ENCODE peak calls at places on chromosomes 6 and 20, in eight cellular contexts. C, Y, X, M, A, Q, G and P are unnamed samples.

GRCh38 chr6:108661430-108661829 is 100.7 kb downstream of the FOXO3 start:
- DNase-seq in C (no peak), Y (no peak), X (no peak), M (no peak), A (no peak), Q (no peak), G (peak), P (no peak)

GRCh38 chr6:169371344-169372144 is 117.9 kb upstream of the THBS2 start:
- DNase-seq in C (no peak), Y (no peak), X (no peak), M (peak), A (no peak), Q (no peak), G (no peak), P (no peak)

GRCh38 chr20:31630187-31630790 is 7.4 kb upstream of the COX4I2 start:
- DNase-seq in C (no peak), Y (no peak), X (no peak), M (no peak), A (no peak), Q (peak), G (no peak), P (no peak)

GRCh38 chr20:42159794-42160193 is 541.6 kb upstream of the CHD6 start:
- DNase-seq in C (no peak), Y (no peak), X (no peak), M (no peak), A (no peak), Q (no peak), G (no peak), P (no peak)

GRCh38 chr20:15185913-15186312 is 848.5 kb upstream of the FLRT3 start:
- DNase-seq in C (no peak), Y (no peak), X (no peak), M (no peak), A (no peak), Q (no peak), G (no peak), P (no peak)

GRCh38 chr6:130675072-130675471 is 152.1 kb upstream of the SMLR1 start:
- DNase-seq in C (no peak), Y (peak), X (no peak), M (no peak), A (no peak), Q (no peak), G (peak), P (no peak)

GRCh38 chr20:57410398-57411323 is 19.5 kb downstream of the RBM38 start:
- DNase-seq in C (no peak), Y (no peak), X (no peak), M (peak), A (no peak), Q (peak), G (no peak), P (no peak)

GRCh38 chr6:4336084-4336483 is 200.7 kb upstream of the ECI2 start:
- DNase-seq in C (no peak), Y (no peak), X (no peak), M (no peak), A (no peak), Q (no peak), G (no peak), P (no peak)

GRCh38 chr6:125188594-125189203 is 35.1 kb downstream of the TPD52L1 start:
- DNase-seq in C (no peak), Y (no peak), X (no peak), M (no peak), A (no peak), Q (no peak), G (no peak), P (no peak)

GRCh38 chr6:22826961-22827360 is 257.6 kb downstream of the HDGFL1 start:
- DNase-seq in C (no peak), Y (no peak), X (no peak), M (no peak), A (no peak), Q (no peak), G (no peak), P (no peak)

GRCh38 chr6:159608961-159609673 is 83.9 kb downstream of the SOD2 start:
- DNase-seq in C (no peak), Y (no peak), X (no peak), M (peak), A (no peak), Q (no peak), G (peak), P (no peak)

GRCh38 chr6:45959534-45960195 is 56.0 kb downstream of the CLIC5 start:
- DNase-seq in C (no peak), Y (no peak), X (no peak), M (no peak), A (no peak), Q (no peak), G (no peak), P (no peak)

GRCh38 chr20:16263582-16263981 is 309.7 kb downstream of the KIF16B start:
- DNase-seq in C (no peak), Y (no peak), X (no peak), M (no peak), A (no peak), Q (no peak), G (no peak), P (peak)

GRCh38 chr6:18585032-18585573 is 198.0 kb downstream of the RNF144B start:
- DNase-seq in C (peak), Y (no peak), X (peak), M (no peak), A (no peak), Q (no peak), G (peak), P (no peak)

GRCh38 chr6:28134015-28134414 is 7.7 kb upstream of the ZKSCAN8 start:
- DNase-seq in C (peak), Y (no peak), X (peak), M (no peak), A (no peak), Q (no peak), G (peak), P (no peak)

GRCh38 chr6:1515280-1515679 is 94.4 kb upstream of the FOXC1 start:
- DNase-seq in C (no peak), Y (no peak), X (no peak), M (no peak), A (no peak), Q (no peak), G (no peak), P (no peak)

GRCh38 chr6:33276864-33277662 is at the start of gene B3GALT4:
- DNase-seq in C (peak), Y (no peak), X (peak), M (peak), A (peak), Q (peak), G (peak), P (no peak)

GRCh38 chr6:5468586-5468985 is 207.3 kb downstream of the FARS2 start:
- DNase-seq in C (no peak), Y (no peak), X (no peak), M (no peak), A (no peak), Q (no peak), G (peak), P (no peak)

DNA sequence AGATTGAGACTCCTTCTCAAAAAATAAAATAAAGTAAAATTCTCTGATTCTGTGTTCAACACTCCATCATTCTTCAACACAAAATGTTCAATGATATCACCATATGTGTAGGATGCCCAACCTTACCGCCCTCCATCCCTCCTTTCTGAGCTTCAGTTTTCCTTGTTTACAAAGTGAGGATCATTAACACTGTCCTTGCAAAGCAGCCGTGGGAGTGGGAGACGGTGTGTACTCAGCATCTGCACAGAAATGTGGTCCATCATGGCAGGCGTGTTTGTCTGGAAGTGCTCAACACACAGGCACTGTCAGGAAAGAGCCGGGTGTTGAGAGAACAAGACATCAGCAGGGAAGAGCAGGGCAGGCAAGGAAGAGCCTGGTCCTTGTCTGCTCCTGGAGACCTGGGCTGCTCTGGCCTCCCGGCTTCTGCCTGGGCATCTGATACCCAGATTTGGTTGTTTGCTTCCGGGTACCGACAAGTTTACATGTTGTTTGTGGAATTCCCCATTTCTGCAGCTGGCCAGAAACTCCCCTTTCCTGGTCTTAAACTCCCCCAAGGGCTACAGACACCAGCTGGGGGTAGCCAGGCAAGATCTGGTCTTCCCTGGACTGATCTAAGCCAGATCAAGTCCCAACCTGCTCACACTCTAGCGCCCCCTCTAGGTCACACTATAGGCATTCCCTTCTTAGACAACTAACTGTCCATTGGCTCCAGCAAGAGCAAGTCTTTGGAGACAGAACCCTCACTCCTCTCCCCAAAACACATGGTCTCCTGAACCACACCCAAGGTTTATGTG is 26.7 kb upstream of the TTPAL start:
- DNase-seq in C (peak), Y (no peak), X (peak), M (peak), A (peak), Q (no peak), G (no peak), P (no peak)
- TF ChIP-seq CTCF in C (peak), Y (peak), X (no peak), M (peak), A (peak), Q (no peak), G (peak), P (peak)

DNA sequence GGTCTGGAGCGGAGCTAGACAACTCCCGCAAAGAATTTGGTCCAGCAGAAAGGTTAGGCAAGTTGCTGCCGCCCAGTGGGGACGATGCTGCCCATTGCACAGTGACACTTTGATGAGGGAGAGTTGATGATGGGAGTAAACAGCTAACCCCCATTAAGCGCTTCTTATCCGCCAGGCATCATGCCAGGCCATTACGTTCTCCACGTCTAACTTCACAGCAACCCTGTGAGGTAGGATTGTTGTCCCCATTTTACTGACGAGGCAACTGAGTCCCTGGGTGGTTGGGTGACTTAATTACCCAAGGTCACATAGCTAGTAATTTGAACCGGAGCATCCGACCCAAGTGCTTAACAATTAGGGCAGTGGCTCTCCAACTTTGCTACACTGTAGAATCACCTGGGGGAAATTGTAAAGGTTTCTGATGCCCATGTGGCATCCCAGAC is 731 bp downstream of the RALGAPB start:
- DNase-seq in C (no peak), Y (no peak), X (no peak), M (no peak), A (no peak), Q (no peak), G (peak), P (no peak)
- TF ChIP-seq CTCF in C (no peak), Y (no peak), X (no peak), M (no peak), A (no peak), Q (no peak), G (peak), P (no peak)

GRCh38 chr6:21360353-21360752 is 233.2 kb upstream of the SOX4 start:
- DNase-seq in C (no peak), Y (no peak), X (peak), M (no peak), A (no peak), Q (no peak), G (no peak), P (no peak)
- TF ChIP-seq CTCF in C (no peak), Y (no peak), X (no peak), M (no peak), A (peak), Q (no peak), G (no peak), P (no peak)

GRCh38 chr6:7587631-7588100 is 2.3 kb upstream of the SNRNP48 start:
- DNase-seq in C (no peak), Y (no peak), X (peak), M (no peak), A (no peak), Q (no peak), G (peak), P (no peak)

GRCh38 chr6:7589221-7589620 is 777 bp upstream of the SNRNP48 start:
- DNase-seq in C (no peak), Y (no peak), X (no peak), M (no peak), A (no peak), Q (no peak), G (no peak), P (no peak)

GRCh38 chr6:7591770-7592169 is 1.8 kb downstream of the SNRNP48 start:
- DNase-seq in C (no peak), Y (no peak), X (no peak), M (no peak), A (no peak), Q (no peak), G (no peak), P (no peak)

GRCh38 chr6:7590918-7591302 is 912 bp downstream of the SNRNP48 start:
- DNase-seq in C (no peak), Y (no peak), X (peak), M (no peak), A (no peak), Q (peak), G (no peak), P (no peak)

DNA sequence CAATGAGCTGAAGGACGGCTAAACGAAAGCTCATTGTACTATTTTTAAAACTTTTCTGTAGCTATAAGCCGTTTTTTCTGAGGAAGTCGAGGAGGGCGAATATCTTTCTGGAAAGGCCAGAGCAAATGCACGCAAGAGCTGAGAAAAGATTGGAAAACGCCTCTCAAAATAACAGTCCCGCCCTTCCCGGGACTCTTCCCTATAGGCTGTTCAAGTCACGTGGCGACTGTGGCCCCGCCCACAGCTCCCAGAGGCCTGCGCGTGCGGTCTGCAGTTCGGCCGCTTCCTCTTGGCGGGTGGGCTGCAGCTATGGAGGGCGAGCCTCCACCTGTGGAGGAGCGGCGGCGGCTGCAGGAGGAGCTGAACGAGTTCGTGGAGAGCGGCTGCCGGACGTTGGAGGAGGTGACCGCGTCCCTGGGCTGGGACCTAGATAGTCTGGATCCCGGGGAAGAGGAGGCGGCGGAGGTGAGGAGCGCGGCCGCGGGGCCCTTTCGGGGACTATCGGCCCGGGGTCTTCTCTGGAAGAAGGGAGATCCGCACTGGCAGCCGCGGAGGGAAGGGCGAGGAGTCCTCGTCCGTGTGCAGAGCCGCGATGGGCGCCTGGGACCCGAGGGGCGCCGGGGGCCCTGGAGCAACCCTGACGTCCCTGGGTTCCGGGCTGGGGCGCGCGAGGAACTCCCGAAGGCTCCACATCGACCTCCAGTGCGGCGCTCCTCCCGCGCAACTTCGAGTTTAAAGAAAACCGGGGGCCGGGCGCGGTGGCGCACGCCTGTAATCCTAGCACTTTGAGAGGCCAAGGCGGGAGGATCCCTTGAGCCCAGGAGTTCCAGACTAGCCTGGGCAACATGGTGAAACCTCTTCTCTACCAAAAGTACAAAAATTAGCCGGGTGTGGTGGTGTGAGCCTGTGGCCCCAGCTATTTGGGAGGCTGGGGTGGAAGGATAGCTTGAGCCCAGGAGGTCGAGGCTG is at the start of gene SNRNP48:
- DNase-seq in C (peak), Y (peak), X (peak), M (peak), A (peak), Q (peak), G (peak), P (peak)
- TF ChIP-seq CTCF in C (no peak), Y (no peak), X (no peak), M (no peak), A (no peak), Q (no peak), G (no peak), P (no peak)

GRCh38 chr6:32190054-32190945 is at the start of gene PBX2:
- DNase-seq in C (peak), Y (peak), X (peak), M (peak), A (peak), Q (peak), G (peak), P (no peak)

GRCh38 chr6:32190946-32191677 is 1.1 kb upstream of the PBX2 start:
- DNase-seq in C (no peak), Y (no peak), X (no peak), M (no peak), A (no peak), Q (no peak), G (no peak), P (no peak)

GRCh38 chr6:32191696-32192607 is 491 bp downstream of the GPSM3 start:
- DNase-seq in C (no peak), Y (no peak), X (no peak), M (no peak), A (no peak), Q (peak), G (no peak), P (no peak)

GRCh38 chr6:32194388-32194787 is 1.9 kb upstream of the GPSM3 start:
- DNase-seq in C (no peak), Y (no peak), X (no peak), M (no peak), A (no peak), Q (no peak), G (no peak), P (no peak)

GRCh38 chr6:32192608-32193039 is at the start of gene GPSM3:
- DNase-seq in C (no peak), Y (no peak), X (peak), M (no peak), A (no peak), Q (no peak), G (no peak), P (no peak)
- TF ChIP-seq CTCF in C (no peak), Y (no peak), X (no peak), M (no peak), A (no peak), Q (no peak), G (no peak), P (no peak)